ENCODE peak calls at places on chromosomes 4 and X, in ten cellular contexts. L, R, B, H, T, C, J, P, U and V are unnamed samples.

GRCh38 chr4:38449506-38450174 is 214.4 kb upstream of the KLF3 start:
- DNase-seq in L (no peak), R (no peak), B (no peak), H (no peak), T (peak; percentile 53), C (peak; percentile 16), J (no peak), P (no peak), U (no peak), V (no peak)

GRCh38 chrX:133994576-133994975 is 9.2 kb upstream of the GPC3 start:
- DNase-seq in L (peak; percentile 23), R (no peak), B (no peak), H (no peak), T (no peak), C (no peak), J (no peak), P (peak; percentile 1), U (no peak), V (no peak)

GRCh38 chr4:53557601-53558000 is 33.7 kb downstream of the LNX1 start:
- DNase-seq in L (no peak), R (no peak), B (no peak), H (no peak), T (no peak), C (no peak), J (no peak), P (peak; percentile 13), U (no peak), V (no peak)

GRCh38 chrX:72121381-72121780 is 10.3 kb downstream of the RTL5 start:
- DNase-seq in L (peak; percentile 74), R (peak; percentile 42), B (peak; percentile 92), H (peak; percentile 44), T (peak; percentile 32), C (peak; percentile 77), J (peak; percentile 72), P (peak; percentile 75), U (peak; percentile 45), V (no peak)

GRCh38 chrX:71053217-71053621 is 14.9 kb downstream of the SNX12 start:
- DNase-seq in L (peak; percentile 69), R (peak; percentile 90), B (no peak), H (peak; percentile 3), T (peak; percentile 19), C (no peak), J (no peak), P (no peak), U (no peak), V (no peak)

GRCh38 chr4:157808796-157809408 is 363.9 kb downstream of the GASK1B start:
- DNase-seq in L (no peak), R (no peak), B (no peak), H (no peak), T (no peak), C (no peak), J (no peak), P (no peak), U (no peak), V (no peak)

GRCh38 chr4:164931551-164932324 is 45.7 kb downstream of the TRIM61 start:
- DNase-seq in L (no peak), R (no peak), B (no peak), H (peak; percentile 17), T (no peak), C (no peak), J (no peak), P (no peak), U (no peak), V (no peak)

GRCh38 chr4:157992038-157992706 is 180.7 kb downstream of the GASK1B start:
- DNase-seq in L (peak; percentile 92), R (peak; percentile 56), B (no peak), H (peak; percentile 75), T (peak; percentile 77), C (peak; percentile 42), J (no peak), P (peak; percentile 93), U (no peak), V (peak; percentile 49)

GRCh38 chr4:184536070-184536880 is 61.9 kb upstream of the IRF2 start:
- DNase-seq in L (no peak), R (peak; percentile 28), B (no peak), H (no peak), T (peak; percentile 29), C (no peak), J (no peak), P (no peak), U (no peak), V (no peak)

GRCh38 chr4:64715741-64716140 is 306.5 kb upstream of the TECRL start:
- DNase-seq in L (no peak), R (no peak), B (no peak), H (no peak), T (no peak), C (no peak), J (no peak), P (no peak), U (no peak), V (no peak)

GRCh38 chrX:42732506-42732905 is 45.5 kb downstream of the PPP1R2C start:
- DNase-seq in L (peak; percentile 75), R (no peak), B (no peak), H (peak; percentile 14), T (no peak), C (peak; percentile 62), J (no peak), P (peak; percentile 79), U (no peak), V (no peak)

GRCh38 chr4:186948361-186949291 is 225.0 kb upstream of the FAT1 start:
- DNase-seq in L (no peak), R (no peak), B (no peak), H (peak; percentile 75), T (no peak), C (peak; percentile 75), J (no peak), P (no peak), U (no peak), V (no peak)
- H3K4me3 ChIP-seq in L (no peak overlapping the region), R (no peak overlapping the region), B (no peak overlapping the region), H (no peak overlapping the region), T (no peak overlapping the region), C (no peak overlapping the region), J (no peak overlapping the region), P (no peak overlapping the region), U (no peak overlapping the region), V (no peak overlapping the region)

DNA sequence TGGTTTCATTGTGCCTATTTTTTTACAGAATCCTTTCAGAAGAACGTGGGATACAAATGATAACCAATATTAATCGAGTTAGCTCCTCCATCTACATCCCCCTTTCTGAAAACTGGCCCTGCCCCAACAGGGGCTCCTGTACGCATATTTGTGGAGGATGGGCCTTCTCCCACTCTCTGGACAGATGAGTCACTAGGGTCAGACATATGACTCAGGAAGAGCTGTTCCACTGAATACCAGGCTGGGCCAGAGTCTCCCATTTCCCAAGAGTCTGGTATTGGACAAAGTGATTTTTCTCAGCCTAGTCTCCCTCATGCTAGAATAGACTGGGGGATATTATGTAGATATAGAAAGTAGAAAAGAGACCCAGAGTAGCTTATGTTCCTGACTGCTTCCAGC is 142.4 kb downstream of the TSPAN5 start:
- DNase-seq in L (peak; percentile 71), R (no peak), B (no peak), H (peak; percentile 92), T (no peak), C (peak; percentile 94), J (no peak), P (peak; percentile 72), U (no peak), V (no peak)
- H3K4me3 ChIP-seq in L (no peak overlapping the region), R (no peak overlapping the region), B (no peak overlapping the region), H (no peak overlapping the region), T (no peak overlapping the region), C (peak overlapping the region; percentile 2), J (no peak overlapping the region), P (no peak overlapping the region), U (no peak overlapping the region), V (no peak overlapping the region)

GRCh38 chrX:11429543-11430085 is 136.4 kb downstream of the AMELX start:
- DNase-seq in L (no peak), R (peak; percentile 35), B (no peak), H (no peak), T (no peak), C (no peak), J (no peak), P (no peak), U (no peak), V (no peak)

GRCh38 chrX:11423949-11424348 is 130.7 kb downstream of the AMELX start:
- DNase-seq in L (no peak), R (no peak), B (no peak), H (no peak), T (no peak), C (no peak), J (no peak), P (no peak), U (no peak), V (no peak)

GRCh38 chrX:11424903-11425674 is 131.9 kb downstream of the AMELX start:
- DNase-seq in L (no peak), R (no peak), B (no peak), H (no peak), T (no peak), C (no peak), J (no peak), P (no peak), U (no peak), V (no peak)

GRCh38 chrX:11427082-11428033 is 134.1 kb downstream of the AMELX start:
- DNase-seq in L (peak; percentile 52), R (peak; percentile 62), B (peak; percentile 92), H (no peak), T (peak; percentile 37), C (no peak), J (peak; percentile 79), P (peak; percentile 23), U (peak; percentile 31), V (no peak)

DNA sequence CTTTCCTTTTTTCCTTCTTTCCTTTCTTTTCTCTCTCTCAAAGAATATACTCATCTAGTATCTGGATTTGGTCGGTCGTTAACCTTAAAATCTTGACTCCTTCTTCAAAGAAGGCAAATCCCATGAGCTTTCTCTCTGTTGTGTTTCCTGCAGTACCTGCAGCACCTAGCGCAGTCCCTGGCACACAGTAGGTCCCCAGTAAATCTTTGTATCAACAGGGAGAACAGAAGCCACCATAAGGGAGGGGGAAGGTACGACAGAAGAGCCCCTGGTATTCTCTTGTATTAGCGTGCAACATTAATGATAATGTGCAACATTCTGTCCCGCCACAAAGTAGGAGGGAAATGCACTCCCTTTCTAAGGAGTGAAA is 133.5 kb downstream of the AMELX start:
- DNase-seq in L (no peak), R (no peak), B (no peak), H (no peak), T (no peak), C (no peak), J (no peak), P (no peak), U (no peak), V (no peak)
- H3K4me3 ChIP-seq in L (peak overlapping the region; percentile 66), R (peak overlapping the region; percentile 62), B (peak overlapping the region; percentile 32), H (peak overlapping the region; percentile 63), T (peak overlapping the region; percentile 30), C (no peak overlapping the region), J (peak overlapping the region; percentile 62), P (peak overlapping the region; percentile 65), U (peak overlapping the region; percentile 39), V (no peak overlapping the region)

DNA sequence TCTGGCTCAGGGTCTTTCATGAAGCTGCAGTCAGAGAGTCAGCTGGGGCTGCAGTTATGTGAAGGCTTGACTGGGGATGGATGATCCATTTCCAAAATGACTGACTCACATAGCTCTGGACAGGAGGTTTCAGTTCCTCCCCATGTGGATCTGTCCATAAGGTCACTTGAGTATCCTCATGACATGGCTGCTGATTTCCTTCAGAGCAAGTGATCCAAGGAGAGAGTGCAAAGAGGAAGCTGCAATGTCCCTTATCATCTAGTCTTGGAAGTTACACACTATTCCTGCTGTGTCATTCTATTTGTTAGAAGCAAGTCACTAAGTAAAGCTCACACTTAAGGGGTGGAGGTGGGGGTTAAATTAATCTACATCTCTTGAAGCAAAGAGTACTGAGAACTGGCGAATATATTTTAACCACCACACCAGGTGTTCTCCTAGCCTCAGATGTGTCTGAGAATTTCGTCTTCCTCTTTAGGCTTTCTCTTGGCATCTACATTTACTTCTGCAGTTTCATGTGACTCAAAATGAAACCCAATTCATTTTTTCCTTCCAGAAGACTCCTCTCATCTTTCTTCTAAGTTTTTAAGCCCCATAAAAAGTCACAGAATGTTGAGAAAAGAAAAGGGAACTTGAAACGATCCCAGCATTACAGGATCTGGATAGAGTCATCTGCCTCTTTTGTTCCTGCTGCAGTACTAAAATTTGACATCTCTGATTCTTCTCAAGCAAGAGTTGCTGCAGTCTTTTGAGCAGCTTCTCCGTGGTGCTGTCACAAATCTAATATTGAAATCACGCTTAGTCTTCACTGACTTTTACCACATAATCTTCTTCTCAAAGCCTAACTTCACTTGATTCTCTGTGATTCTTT is 3.8 kb upstream of the GRPR start:
- DNase-seq in L (no peak), R (peak; percentile 84), B (no peak), H (no peak), T (no peak), C (no peak), J (no peak), P (no peak), U (no peak), V (peak; percentile 54)
- H3K4me3 ChIP-seq in L (no peak overlapping the region), R (no peak overlapping the region), B (no peak overlapping the region), H (no peak overlapping the region), T (no peak overlapping the region), C (no peak overlapping the region), J (no peak overlapping the region), P (no peak overlapping the region), U (no peak overlapping the region), V (no peak overlapping the region)